ENCODE peak calls at places on chromosomes 3 and 15, in five cellular contexts. P, E, L, O and U are unnamed samples.

GRCh38 chr3:121735047-121735696 is 14.4 kb downstream of the GOLGB1 start:
- DNase-seq in P (no peak), E (no peak), L (no peak), O (no peak), U (no peak)

GRCh38 chr15:95368211-95368610 is 962.3 kb upstream of the NR2F2 start:
- DNase-seq in P (no peak), E (no peak), L (no peak), O (no peak), U (no peak)

GRCh38 chr15:100093211-100094126 is 248.3 kb downstream of the ADAMTS17 start:
- DNase-seq in P (no peak), E (no peak), L (no peak), O (no peak), U (no peak)

GRCh38 chr3:35254917-35255316 is 384.4 kb upstream of the ARPP21 start:
- DNase-seq in P (no peak), E (no peak), L (no peak), O (no peak), U (no peak)

GRCh38 chr15:62026707-62027565 is 33.3 kb downstream of the VPS13C start:
- DNase-seq in P (no peak), E (no peak), L (no peak), O (no peak), U (no peak)

GRCh38 chr15:52523192-52523591 is 5.5 kb downstream of the MYO5A start:
- DNase-seq in P (no peak), E (no peak), L (no peak), O (no peak), U (no peak)

GRCh38 chr3:197953881-197954280 is 3.9 kb downstream of the RPL35A start:
- DNase-seq in P (no peak), E (no peak), L (no peak), O (peak; percentile 23), U (no peak)

GRCh38 chr15:53384417-53384816 is 375.0 kb downstream of the WDR72 start:
- DNase-seq in P (no peak), E (no peak), L (no peak), O (no peak), U (no peak)

GRCh38 chr3:129577925-129578742 is 28.3 kb downstream of the PLXND1 start:
- DNase-seq in P (no peak), E (no peak), L (peak; percentile 18), O (peak; percentile 47), U (no peak)

GRCh38 chr3:43894176-43895049 is 203.7 kb downstream of the ABHD5 start:
- DNase-seq in P (peak; percentile 22), E (no peak), L (peak; percentile 57), O (peak; percentile 46), U (peak; percentile 15)

GRCh38 chr15:68550498-68551295 is 28.1 kb upstream of the CORO2B start:
- DNase-seq in P (peak; percentile 47), E (peak; percentile 70), L (peak; percentile 81), O (peak; percentile 63), U (peak; percentile 75)